ENCODE peak calls at places on chromosomes 4 and X, in four cellular contexts. O is tibial artery, Y is Panc1, C is IMR-90. I is an unnamed sample.

GRCh38 chrX:116436358-116436816 is at the start of gene SLC6A14:
- DNase-seq in O (no peak), Y (no peak), C (no peak), I (no peak)

GRCh38 chrX:148672526-148672925 is 172.1 kb downstream of the AFF2 start:
- DNase-seq in O (no peak), Y (no peak), C (no peak), I (no peak)

GRCh38 chr4:145851516-145852201 is 87.0 kb downstream of the ZNF827 start:
- DNase-seq in O (no peak), Y (no peak), C (no peak), I (no peak)

GRCh38 chr4:108008721-108009120 is 19.0 kb downstream of the HADH start:
- DNase-seq in O (no peak), Y (peak; percentile 25), C (peak; percentile 81), I (no peak)

GRCh38 chrX:72133851-72134546 is 2.3 kb upstream of the RTL5 start:
- DNase-seq in O (no peak), Y (no peak), C (no peak), I (no peak)

GRCh38 chrX:109270580-109271484 is 211.1 kb downstream of the GUCY2F start:
- DNase-seq in O (no peak), Y (no peak), C (no peak), I (no peak)

GRCh38 chr4:64777286-64777685 is 368.0 kb upstream of the TECRL start:
- DNase-seq in O (no peak), Y (no peak), C (no peak), I (no peak)

GRCh38 chr4:172648471-172648870 is 520.1 kb upstream of the GALNT7 start:
- DNase-seq in O (no peak), Y (no peak), C (peak; percentile 26), I (no peak)

GRCh38 chr4:141131738-141132688 is 1.3 kb downstream of the RNF150 start:
- DNase-seq in O (no peak), Y (no peak), C (peak; percentile 20), I (no peak)

GRCh38 chr4:148239406-148239805 is 202.8 kb downstream of the NR3C2 start:
- DNase-seq in O (no peak), Y (no peak), C (no peak), I (no peak)

GRCh38 chr4:27154706-27155105 is 294.1 kb downstream of the STIM2 start:
- DNase-seq in O (no peak), Y (no peak), C (peak; percentile 44), I (no peak)

GRCh38 chrX:106874075-106874474 is 29.1 kb downstream of the RIPPLY1 start:
- DNase-seq in O (no peak), Y (no peak), C (peak; percentile 42), I (no peak)

GRCh38 chrX:153700967-153701366 is 13.2 kb downstream of the SLC6A8 start:
- DNase-seq in O (no peak), Y (no peak), C (no peak), I (no peak)

GRCh38 chr4:152537881-152538280 is 2.0 kb upstream of the FBXW7 start:
- DNase-seq in O (no peak), Y (no peak), C (no peak), I (no peak)

GRCh38 chr4:145417348-145418130 is 64.1 kb upstream of the SMAD1 start:
- DNase-seq in O (no peak), Y (no peak), C (no peak), I (no peak)

GRCh38 chrX:17046478-17047097 is 100.1 kb downstream of the REPS2 start:
- DNase-seq in O (peak; percentile 52), Y (peak; percentile 33), C (peak; percentile 67), I (peak; percentile 39)

GRCh38 chrX:1442016-1442665 is 10.6 kb downstream of the ASMTL start:
- DNase-seq in O (no peak), Y (no peak), C (no peak), I (no peak)

GRCh38 chrX:150182176-150182575 is 180.9 kb upstream of the MAMLD1 start:
- DNase-seq in O (no peak), Y (no peak), C (peak; percentile 21), I (no peak)

GRCh38 chr4:152556283-152556682 is 20.4 kb upstream of the FBXW7 start:
- DNase-seq in O (no peak), Y (no peak), C (no peak), I (no peak)

GRCh38 chr4:71635094-71635493 is 148.8 kb downstream of the GC start:
- DNase-seq in O (no peak), Y (no peak), C (no peak), I (no peak)

GRCh38 chr4:65589331-65589730 is 81.0 kb downstream of the EPHA5 start:
- DNase-seq in O (no peak), Y (no peak), C (no peak), I (no peak)

GRCh38 chrX:7153231-7153630 is 5.3 kb upstream of the PUDP start:
- DNase-seq in O (no peak), Y (no peak), C (no peak), I (no peak)

GRCh38 chr4:148443550-148444295 is 1.5 kb upstream of the NR3C2 start:
- DNase-seq in O (peak; percentile 48), Y (no peak), C (no peak), I (no peak)

GRCh38 chrX:37684426-37684825 is 1.2 kb upstream of the XK start:
- DNase-seq in O (no peak), Y (no peak), C (no peak), I (no peak)

GRCh38 chr4:158020734-158021346 is 152.0 kb downstream of the GASK1B start:
- DNase-seq in O (no peak), Y (no peak), C (peak; percentile 95), I (peak; percentile 86)

GRCh38 chrX:133670394-133670793 is 255.1 kb upstream of the GPC4 start:
- DNase-seq in O (no peak), Y (peak; percentile 22), C (peak; percentile 31), I (peak; percentile 2)

GRCh38 chr4:13527983-13528822 is 16.1 kb downstream of the NKX3-2 start:
- DNase-seq in O (no peak), Y (no peak), C (no peak), I (no peak)

GRCh38 chr4:147163311-147163710 is 217.6 kb upstream of the TTC29 start:
- DNase-seq in O (no peak), Y (no peak), C (no peak), I (no peak)

DNA sequence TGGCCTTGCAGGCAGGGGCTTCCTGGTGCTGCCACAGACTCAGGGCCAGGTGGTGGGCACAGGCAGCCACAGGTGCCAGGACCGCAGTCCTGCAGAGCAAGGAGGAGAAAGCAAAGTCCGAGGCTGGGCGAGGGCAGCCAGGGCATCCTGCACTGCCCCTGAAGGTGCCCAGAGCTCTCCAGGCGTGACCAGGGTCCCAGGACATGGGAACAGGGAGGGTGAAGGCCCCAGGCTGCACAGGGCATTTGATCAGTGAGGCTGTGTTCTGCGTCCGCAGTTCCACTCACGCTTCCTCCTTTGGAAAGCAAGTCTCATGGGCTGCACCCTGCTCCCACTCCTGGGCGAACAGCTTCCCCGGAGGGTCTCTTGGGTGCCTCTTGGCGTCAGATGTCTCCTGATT is 3.0 kb downstream of the SH3TC1 start:
- DNase-seq in O (no peak), Y (no peak), C (no peak), I (no peak)
- H3K4me3 ChIP-seq in O (peak overlapping the region; percentile 38), Y (no peak overlapping the region), C (no peak overlapping the region), I (no peak overlapping the region)

DNA sequence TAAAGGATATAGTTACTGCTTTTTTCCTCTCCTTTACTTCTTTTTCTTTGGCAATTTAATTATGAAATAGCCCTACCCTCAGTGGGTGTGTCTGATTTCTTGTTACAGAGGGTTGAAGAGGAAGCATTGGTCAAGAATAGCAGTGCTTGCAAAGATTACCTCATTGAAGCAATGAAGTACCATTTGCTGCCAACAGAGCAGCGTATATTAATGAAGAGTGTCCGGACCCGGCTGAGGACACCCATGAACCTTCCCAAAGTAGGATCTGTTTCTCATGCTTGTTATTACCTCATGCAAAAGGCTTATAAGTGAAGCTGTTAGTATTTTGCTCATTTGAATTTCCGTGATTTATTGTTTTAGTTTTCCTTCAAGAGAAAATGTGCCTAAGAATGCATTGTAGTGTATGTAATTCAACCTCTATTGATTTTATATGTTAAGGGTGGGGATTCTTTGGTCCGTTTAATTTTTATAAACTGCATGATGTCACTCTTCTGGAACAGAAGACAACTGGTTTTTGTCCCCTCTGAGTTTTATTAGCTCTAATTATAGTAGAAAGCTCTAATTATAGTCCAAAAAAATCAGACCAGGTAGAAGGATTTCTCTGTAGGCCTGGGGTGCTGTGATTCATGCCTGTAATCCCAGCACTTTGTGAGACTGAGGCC is 27.9 kb upstream of the MSMO1 start:
- DNase-seq in O (no peak), Y (no peak), C (no peak), I (no peak)
- H3K27ac ChIP-seq in O (no peak overlapping the region), Y (no peak overlapping the region), C (no peak overlapping the region), I (no peak overlapping the region)

GRCh38 chrX:119753639-119754257 is 4.6 kb upstream of the SOWAHD start:
- DNase-seq in O (no peak), Y (peak; percentile 27), C (peak; percentile 24), I (no peak)
- TF ChIP-seq CTCF in O (peak; percentile 23), Y (peak; percentile 81), C (peak; percentile 45), I (peak; percentile 38)

GRCh38 chrX:64398088-64398487 is 2.8 kb upstream of the MTMR8 start:
- DNase-seq in O (no peak), Y (no peak), C (no peak), I (no peak)
- H3K4me3 ChIP-seq in O (no peak overlapping the region), Y (no peak overlapping the region), C (no peak overlapping the region), I (no peak overlapping the region)

GRCh38 chr4:174265917-174266316 is 17.6 kb downstream of the FBXO8 start:
- DNase-seq in O (no peak), Y (no peak), C (no peak), I (no peak)
- H3K27ac ChIP-seq in O (no peak overlapping the region), Y (no peak overlapping the region), C (no peak overlapping the region), I (no peak overlapping the region)

GRCh38 chr4:40507977-40508376 is 121.7 kb downstream of the RBM47 start:
- DNase-seq in O (no peak), Y (no peak), C (no peak), I (no peak)
- TF ChIP-seq CTCF in O (no peak), Y (peak; percentile 48), C (no peak), I (no peak)

I was measured in AG04450.